ENCODE peak calls at places on chromosomes 12 and 14, in ten cellular contexts. Z is stimulated activated CD4-positive, alpha-beta T cell treated with anti-CD3 and anti-CD28 coated beads, TNF-alpha, amount 100 ng/mL, for 4 hours; X is heart left ventricle; O is HFF-Myc; K is anterior cingulate cortex; R is activated CD4-positive, alpha-beta T cell treated with anti-CD3 and anti-CD28 coated beads for 36 hours; B is HTR-8/SVneo; H is nephron progenitor cell; W is endothelial cell; C is activated CD8-positive, alpha-beta memory T cell treated with anti-CD3 and anti-CD28 coated beads, Interleukin-2, amount 50 U/mL, for 4 hours. D is an unnamed sample.

GRCh38 chr14:73591690-73592448 is at the start of gene ACOT4:
- DNase-seq in W (peak), B (no peak), H (peak), X (no peak), Z (peak), C (peak), K (no peak), O (no peak), R (peak), D (peak)

GRCh38 chr12:128455849-128456248 is 188.9 kb downstream of the TMEM132C start:
- DNase-seq in H (no peak), X (no peak), W (no peak), B (no peak), Z (no peak), O (no peak), R (no peak), K (no peak), C (no peak), D (no peak)

GRCh38 chr14:87805315-87805723 is 187.7 kb downstream of the GALC start:
- DNase-seq in Z (peak), K (peak), C (peak), O (peak), B (no peak), R (peak), X (peak), W (peak), H (peak), D (peak)

GRCh38 chr14:78959674-78960264 is 789.6 kb downstream of the NRXN3 start:
- DNase-seq in W (peak), C (peak), O (peak), X (peak), H (peak), Z (peak), K (peak), B (peak), R (peak), D (peak)

GRCh38 chr14:69131176-69131575 is 21.7 kb downstream of the DCAF5 start:
- DNase-seq in W (no peak), B (no peak), K (no peak), Z (no peak), C (no peak), H (no peak), X (no peak), R (no peak), O (no peak), D (no peak)

GRCh38 chr12:57630891-57631433 is 2.0 kb downstream of the B4GALNT1 start:
- DNase-seq in W (no peak), R (no peak), H (no peak), O (no peak), Z (no peak), B (no peak), X (no peak), C (no peak), K (no peak), D (no peak)

GRCh38 chr14:94597788-94598187 is 14.4 kb upstream of the SERPINA3 start:
- DNase-seq in C (no peak), K (no peak), H (no peak), X (no peak), W (no peak), R (no peak), O (no peak), B (no peak), Z (no peak), D (no peak)

GRCh38 chr14:102074415-102074964 is 12.4 kb downstream of the HSP90AA1 start:
- DNase-seq in W (no peak), X (no peak), K (no peak), B (no peak), H (no peak), C (no peak), Z (no peak), O (no peak), R (no peak), D (no peak)

GRCh38 chr14:50726372-50727107 is 58.4 kb upstream of the SAV1 start:
- DNase-seq in X (no peak), C (no peak), K (no peak), O (peak), Z (no peak), B (no peak), H (no peak), W (no peak), R (peak), D (no peak)

D was measured in NCI-H2081.